ENCODE peak calls at places on chromosomes 2 and 18, in nine cellular contexts. X is HCT116, U is AG04450, O is fibroblast of pulmonary artery, V is cardiac fibroblast, L is MCF 10A, Q is IMR-90, J is foreskin fibroblast, R is BE2C. W is an unnamed sample.

GRCh38 chr2:6027066-6027465 is 334.9 kb downstream of the SOX11 start:
- DNase-seq in X (no peak), U (no peak), O (no peak), V (no peak), L (no peak), Q (no peak), J (no peak), R (no peak), W (no peak)

GRCh38 chr18:31275722-31276463 is 42.1 kb upstream of the DSG1 start:
- DNase-seq in X (peak), U (no peak), O (peak), V (peak), L (peak), Q (no peak), J (no peak), R (no peak), W (no peak)

GRCh38 chr2:16064719-16065118 is 124.4 kb downstream of the MYCN start:
- DNase-seq in X (no peak), U (no peak), O (no peak), V (no peak), L (no peak), Q (no peak), J (no peak), R (peak), W (no peak)

GRCh38 chr2:98559581-98559980 is 48.7 kb downstream of the COA5 start:
- DNase-seq in X (no peak), U (no peak), O (no peak), V (no peak), L (no peak), Q (peak), J (peak), R (no peak), W (no peak)

GRCh38 chr18:30970201-30970816 is 72.2 kb downstream of the DSC3 start:
- DNase-seq in X (peak), U (no peak), O (peak), V (peak), L (peak), Q (peak), J (peak), R (no peak), W (no peak)

GRCh38 chr2:27752551-27753237 is 18.8 kb upstream of the MRPL33 start:
- DNase-seq in X (no peak), U (no peak), O (no peak), V (no peak), L (peak), Q (no peak), J (no peak), R (peak), W (no peak)

GRCh38 chr2:40281021-40281940 is 170.6 kb downstream of the SLC8A1 start:
- DNase-seq in X (no peak), U (peak), O (peak), V (peak), L (peak), Q (peak), J (peak), R (no peak), W (peak)

GRCh38 chr2:218400167-218400929 is 680 bp downstream of the CTDSP1 start:
- DNase-seq in X (no peak), U (no peak), O (no peak), V (peak), L (peak), Q (no peak), J (peak), R (peak), W (no peak)

GRCh38 chr2:100013892-100014677 is 128.3 kb downstream of the AFF3 start:
- DNase-seq in X (peak), U (peak), O (peak), V (peak), L (peak), Q (peak), J (peak), R (peak), W (peak)

GRCh38 chr2:74768401-74768914 is 65.5 kb upstream of the HK2 start:
- DNase-seq in X (no peak), U (no peak), O (peak), V (peak), L (no peak), Q (peak), J (peak), R (no peak), W (no peak)

DNA sequence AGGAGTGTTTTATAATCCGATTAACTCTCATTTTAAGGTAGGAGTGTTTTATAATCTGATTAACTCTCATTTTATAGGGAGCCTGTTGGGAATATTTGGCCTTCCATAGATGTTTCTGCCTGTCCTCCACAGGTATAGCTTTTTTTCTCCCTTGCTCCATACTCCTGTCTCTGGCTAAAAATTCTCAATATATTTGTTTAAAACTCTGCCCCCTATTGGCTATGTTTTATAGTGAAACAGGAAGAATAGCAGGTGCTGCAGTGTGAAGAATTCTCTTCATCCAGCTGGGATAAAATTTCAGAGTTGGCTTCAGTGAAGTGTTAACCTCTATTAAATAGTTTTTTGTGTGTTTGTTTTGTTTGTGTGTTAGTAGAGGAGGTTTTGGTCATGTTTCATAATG is 1046.0 kb upstream of the TMEFF2 start:
- DNase-seq in X (no peak), U (no peak), O (peak), V (no peak), L (no peak), Q (no peak), J (no peak), R (no peak), W (no peak)
- TF ChIP-seq CTCF in X (peak), U (no peak), O (peak), V (no peak), L (peak), Q (no peak), J (no peak), R (peak), W (no peak)

GRCh38 chr2:127575185-127575765 is 39.8 kb downstream of the MYO7B start:
- DNase-seq in X (no peak), U (no peak), O (no peak), V (no peak), L (no peak), Q (no peak), J (no peak), R (no peak), W (no peak)
- TF ChIP-seq CTCF in X (no peak), U (no peak), O (no peak), V (no peak), L (no peak), Q (no peak), J (no peak), R (no peak), W (no peak)

GRCh38 chr2:9138507-9139085 is 68.0 kb upstream of the ASAP2 start:
- DNase-seq in X (no peak), U (no peak), O (peak), V (no peak), L (no peak), Q (no peak), J (no peak), R (peak), W (no peak)
- TF ChIP-seq CTCF in X (peak), U (peak), O (peak), V (peak), L (no peak), Q (peak), J (no peak), R (peak), W (no peak)

DNA sequence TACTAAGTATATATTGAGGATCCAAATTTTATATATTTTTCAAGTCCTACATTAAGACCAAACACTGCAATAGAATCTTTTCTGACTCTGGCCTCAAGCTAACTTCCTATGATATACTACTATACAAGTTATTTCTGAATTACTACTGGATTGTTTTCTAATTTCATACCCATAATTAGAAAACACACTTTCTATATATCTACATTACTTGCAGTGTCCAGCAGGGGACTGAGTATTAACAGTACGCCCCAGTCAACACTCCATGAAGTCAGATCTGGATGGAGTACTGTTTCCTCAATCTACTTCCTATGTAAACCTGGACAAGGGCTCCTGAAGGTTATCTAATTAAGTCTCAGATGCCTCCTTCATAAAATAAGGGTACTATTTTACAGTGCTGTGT is 26.5 kb downstream of the RMP24 start:
- DNase-seq in X (no peak), U (no peak), O (peak), V (peak), L (peak), Q (no peak), J (peak), R (no peak), W (no peak)
- TF ChIP-seq CTCF in X (peak), U (peak), O (peak), V (peak), L (peak), Q (peak), J (peak), R (peak), W (no peak)

GRCh38 chr2:130768191-130768855 is 13.0 kb downstream of the AMER3 start:
- DNase-seq in X (no peak), U (no peak), O (no peak), V (no peak), L (no peak), Q (no peak), J (no peak), R (no peak), W (no peak)
- TF ChIP-seq CTCF in X (peak), U (no peak), O (no peak), V (no peak), L (no peak), Q (no peak), J (no peak), R (no peak), W (no peak)

GRCh38 chr18:48805826-48806535 is 144.8 kb downstream of the SMAD7 start:
- DNase-seq in X (no peak), U (no peak), O (no peak), V (no peak), L (no peak), Q (no peak), J (no peak), R (no peak), W (no peak)
- TF ChIP-seq CTCF in X (no peak), U (no peak), O (no peak), V (no peak), L (no peak), Q (no peak), J (no peak), R (no peak), W (no peak)

DNA sequence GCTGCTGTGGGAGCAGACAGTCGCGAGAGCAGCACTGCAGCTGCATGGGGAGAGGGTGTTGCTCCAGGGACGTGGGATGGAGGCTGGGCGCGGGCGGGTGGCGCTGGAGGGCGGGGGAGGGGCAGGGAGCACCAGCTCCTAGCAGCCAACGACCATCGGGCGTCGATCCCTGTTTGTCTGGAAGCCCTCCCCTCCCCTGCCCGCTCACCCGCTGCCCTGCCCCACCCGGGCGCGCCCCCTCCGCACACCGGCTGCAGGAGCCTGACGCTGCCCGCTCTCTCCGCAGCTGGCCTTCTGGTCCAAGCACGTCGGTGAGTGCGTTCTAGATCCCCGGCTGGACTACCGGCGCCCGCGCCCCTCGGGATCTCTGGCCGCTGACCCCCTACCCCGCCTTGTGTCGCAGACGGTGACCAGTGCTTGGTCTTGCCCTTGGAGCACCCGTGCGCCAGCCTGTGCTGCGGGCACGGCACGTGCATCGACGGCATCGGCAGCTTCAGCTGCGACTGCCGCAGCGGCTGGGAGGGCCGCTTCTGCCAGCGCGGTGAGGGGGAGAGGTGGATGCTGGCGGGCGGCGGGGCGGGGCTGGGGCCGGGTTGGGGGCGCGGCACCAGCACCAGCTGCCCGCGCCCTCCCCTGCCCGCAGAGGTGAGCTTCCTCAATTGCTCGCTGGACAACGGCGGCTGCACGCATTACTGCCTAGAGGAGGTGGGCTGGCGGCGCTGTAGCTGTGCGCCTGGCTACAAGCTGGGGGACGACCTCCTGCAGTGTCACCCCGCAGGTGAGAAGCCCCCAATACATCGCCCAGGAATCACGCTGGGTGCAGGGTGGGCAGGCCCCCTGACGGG is 4.6 kb downstream of the PROC start:
- DNase-seq in X (no peak), U (no peak), O (no peak), V (no peak), L (no peak), Q (no peak), J (no peak), R (peak), W (no peak)
- TF ChIP-seq CTCF in X (no peak), U (no peak), O (no peak), V (no peak), L (no peak), Q (no peak), J (no peak), R (no peak), W (no peak)

GRCh38 chr2:165238295-165238694 is 919 bp upstream of the SCN2A start:
- DNase-seq in X (no peak), U (no peak), O (peak), V (peak), L (peak), Q (peak), J (peak), R (no peak), W (no peak)

GRCh38 chr2:165239826-165240618 is 808 bp downstream of the SCN2A start:
- DNase-seq in X (no peak), U (no peak), O (no peak), V (no peak), L (no peak), Q (no peak), J (peak), R (peak), W (no peak)

GRCh38 chr2:165240927-165241326 is 1.7 kb downstream of the SCN2A start:
- DNase-seq in X (no peak), U (no peak), O (no peak), V (no peak), L (no peak), Q (no peak), J (no peak), R (no peak), W (no peak)

GRCh38 chr2:165237056-165237455 is 2.2 kb upstream of the SCN2A start:
- DNase-seq in X (no peak), U (no peak), O (no peak), V (no peak), L (no peak), Q (no peak), J (no peak), R (no peak), W (no peak)

DNA sequence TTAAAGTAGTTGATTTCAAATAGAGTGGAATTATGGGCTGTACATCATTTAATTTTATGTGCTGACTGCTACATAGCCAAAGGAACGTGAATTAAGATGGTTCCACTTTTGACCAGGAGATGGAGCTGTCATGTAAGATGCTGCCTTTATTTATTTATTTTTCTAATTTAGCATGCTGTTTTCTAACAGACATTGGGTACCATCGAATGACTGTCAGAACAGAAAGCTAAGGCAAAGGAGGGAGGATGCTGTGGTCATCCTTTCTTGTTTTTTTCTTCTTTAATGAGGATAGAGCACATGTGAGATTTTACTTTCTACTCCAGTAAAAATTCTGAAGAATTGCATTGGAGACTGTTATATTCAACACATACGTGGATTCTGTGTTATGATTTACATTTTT is at the start of gene SCN2A:
- DNase-seq in X (peak), U (peak), O (peak), V (peak), L (peak), Q (peak), J (peak), R (peak), W (peak)
- TF ChIP-seq CTCF in X (peak), U (peak), O (peak), V (peak), L (peak), Q (peak), J (peak), R (peak), W (peak)

DNA sequence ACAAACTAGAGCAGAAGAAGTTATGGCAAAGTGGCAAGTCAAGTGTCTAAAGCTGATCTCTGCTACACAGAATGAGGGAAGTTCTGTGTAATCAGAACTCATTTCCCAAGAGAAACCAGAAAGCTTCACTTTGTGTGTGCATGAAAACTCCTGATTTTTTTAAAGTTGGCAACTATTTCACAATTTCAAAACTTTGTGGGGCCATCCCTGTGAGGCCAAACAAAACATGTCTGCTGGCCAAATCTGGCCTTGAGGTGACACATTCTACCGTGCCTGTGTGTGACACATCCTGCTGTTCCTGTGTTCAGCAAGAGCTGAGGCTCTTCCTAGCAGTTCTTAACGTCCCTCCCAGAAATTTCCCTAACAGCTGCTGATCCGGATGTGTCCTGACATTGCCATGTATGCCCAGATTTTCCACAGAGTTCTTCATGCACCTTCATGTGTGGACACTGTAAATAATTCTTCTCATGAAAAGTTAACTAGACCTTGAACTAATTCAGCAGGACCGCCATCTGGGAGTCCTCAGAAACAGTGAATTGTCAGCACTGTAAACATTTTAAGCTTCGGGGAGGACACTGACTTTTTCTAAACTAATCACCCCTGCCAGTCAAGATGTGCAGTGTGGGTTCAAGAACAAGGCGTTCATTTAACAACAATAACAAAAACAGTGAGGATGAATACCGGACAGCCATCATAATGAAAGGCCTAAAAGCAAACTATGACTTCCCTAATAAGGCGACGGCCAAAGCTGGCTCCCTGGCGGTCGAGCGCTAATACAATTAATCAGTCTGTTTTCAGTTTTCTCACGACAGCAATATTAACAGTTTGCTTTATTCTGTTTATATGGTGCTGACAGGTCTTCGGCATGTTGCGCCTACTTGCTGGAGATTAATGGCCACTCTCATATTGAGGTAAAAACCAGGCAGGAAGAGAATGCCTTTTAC is 98.9 kb downstream of the PLEKHM3 start:
- DNase-seq in X (no peak), U (peak), O (peak), V (peak), L (peak), Q (peak), J (peak), R (no peak), W (peak)
- TF ChIP-seq CTCF in X (no peak), U (no peak), O (no peak), V (no peak), L (no peak), Q (no peak), J (no peak), R (no peak), W (no peak)